ENCODE peak calls at places on chromosomes 2 and 18, in six cellular contexts. One of them, this sample, is unnamed.

GRCh38 chr2:237315881-237316225 is 98.1 kb downstream of the COL6A3 start:
- DNase-seq in GM12878: no peak
- DNase-seq in A549: no peak
- DNase-seq in K562: no peak
- DNase-seq in SK-N-SH: no peak
- DNase-seq in HepG2: peak
- DNase-seq in this sample: no peak

GRCh38 chr2:142961202-142961601 is 83.7 kb downstream of the KYNU start:
- DNase-seq in GM12878: no peak
- DNase-seq in A549: no peak
- DNase-seq in K562: no peak
- DNase-seq in SK-N-SH: no peak
- DNase-seq in HepG2: no peak
- DNase-seq in this sample: no peak

GRCh38 chr2:113218283-113219091 is 44.7 kb downstream of the PSD4 start:
- DNase-seq in GM12878: no peak
- DNase-seq in A549: peak
- DNase-seq in K562: no peak
- DNase-seq in SK-N-SH: no peak
- DNase-seq in HepG2: peak
- DNase-seq in this sample: no peak

GRCh38 chr2:167944825-167945659 is 302.4 kb downstream of the STK39 start:
- DNase-seq in GM12878: no peak
- DNase-seq in A549: no peak
- DNase-seq in K562: peak
- DNase-seq in SK-N-SH: no peak
- DNase-seq in HepG2: no peak
- DNase-seq in this sample: no peak

GRCh38 chr18:67199993-67200617 is 316.4 kb downstream of the DSEL start:
- DNase-seq in GM12878: peak
- DNase-seq in A549: peak
- DNase-seq in K562: peak
- DNase-seq in SK-N-SH: peak
- DNase-seq in HepG2: peak
- DNase-seq in this sample: no peak

GRCh38 chr18:50866765-50867164 is 12.2 kb upstream of the ME2 start:
- DNase-seq in GM12878: no peak
- DNase-seq in A549: no peak
- DNase-seq in K562: no peak
- DNase-seq in SK-N-SH: no peak
- DNase-seq in HepG2: no peak
- DNase-seq in this sample: no peak

GRCh38 chr2:67985586-67985985 is 77.2 kb downstream of the C1D start:
- DNase-seq in GM12878: no peak
- DNase-seq in A549: no peak
- DNase-seq in K562: no peak
- DNase-seq in SK-N-SH: no peak
- DNase-seq in HepG2: no peak
- DNase-seq in this sample: no peak

GRCh38 chr18:26545737-26546136 is 2.6 kb downstream of the KCTD1 start:
- DNase-seq in GM12878: no peak
- DNase-seq in A549: no peak
- DNase-seq in K562: no peak
- DNase-seq in SK-N-SH: no peak
- DNase-seq in HepG2: no peak
- DNase-seq in this sample: no peak

GRCh38 chr2:31204761-31205160 is 12.6 kb downstream of the CAPN14 start:
- DNase-seq in GM12878: no peak
- DNase-seq in A549: no peak
- DNase-seq in K562: no peak
- DNase-seq in SK-N-SH: no peak
- DNase-seq in HepG2: no peak
- DNase-seq in this sample: no peak

GRCh38 chr2:237733677-237734300 is 64.8 kb upstream of the RBM44 start:
- DNase-seq in GM12878: no peak
- DNase-seq in A549: no peak
- DNase-seq in K562: no peak
- DNase-seq in SK-N-SH: peak
- DNase-seq in HepG2: peak
- DNase-seq in this sample: no peak

GRCh38 chr2:6642011-6642410 is 223.7 kb downstream of the CMPK2 start:
- DNase-seq in GM12878: no peak
- DNase-seq in A549: no peak
- DNase-seq in K562: no peak
- DNase-seq in SK-N-SH: no peak
- DNase-seq in HepG2: no peak
- DNase-seq in this sample: no peak

GRCh38 chr2:98771264-98771663 is 40.3 kb upstream of the MGAT4A start:
- DNase-seq in GM12878: no peak
- DNase-seq in A549: no peak
- DNase-seq in K562: no peak
- DNase-seq in SK-N-SH: no peak
- DNase-seq in HepG2: no peak
- DNase-seq in this sample: no peak

GRCh38 chr2:203809084-203809521 is 58.5 kb upstream of the CTLA4 start:
- DNase-seq in GM12878: no peak
- DNase-seq in A549: no peak
- DNase-seq in K562: no peak
- DNase-seq in SK-N-SH: no peak
- DNase-seq in HepG2: no peak
- DNase-seq in this sample: no peak

GRCh38 chr2:37000988-37001556 is 34.7 kb upstream of the STRN start:
- DNase-seq in GM12878: no peak
- DNase-seq in A549: no peak
- DNase-seq in K562: no peak
- DNase-seq in SK-N-SH: no peak
- DNase-seq in HepG2: no peak
- DNase-seq in this sample: no peak

GRCh38 chr2:37011126-37011525 is 44.8 kb upstream of the STRN start:
- DNase-seq in GM12878: peak
- DNase-seq in A549: no peak
- DNase-seq in K562: no peak
- DNase-seq in SK-N-SH: no peak
- DNase-seq in HepG2: no peak
- DNase-seq in this sample: no peak

GRCh38 chr2:37000273-37000780 is 34.0 kb upstream of the STRN start:
- DNase-seq in GM12878: no peak
- DNase-seq in A549: no peak
- DNase-seq in K562: no peak
- DNase-seq in SK-N-SH: no peak
- DNase-seq in HepG2: no peak
- DNase-seq in this sample: no peak

DNA sequence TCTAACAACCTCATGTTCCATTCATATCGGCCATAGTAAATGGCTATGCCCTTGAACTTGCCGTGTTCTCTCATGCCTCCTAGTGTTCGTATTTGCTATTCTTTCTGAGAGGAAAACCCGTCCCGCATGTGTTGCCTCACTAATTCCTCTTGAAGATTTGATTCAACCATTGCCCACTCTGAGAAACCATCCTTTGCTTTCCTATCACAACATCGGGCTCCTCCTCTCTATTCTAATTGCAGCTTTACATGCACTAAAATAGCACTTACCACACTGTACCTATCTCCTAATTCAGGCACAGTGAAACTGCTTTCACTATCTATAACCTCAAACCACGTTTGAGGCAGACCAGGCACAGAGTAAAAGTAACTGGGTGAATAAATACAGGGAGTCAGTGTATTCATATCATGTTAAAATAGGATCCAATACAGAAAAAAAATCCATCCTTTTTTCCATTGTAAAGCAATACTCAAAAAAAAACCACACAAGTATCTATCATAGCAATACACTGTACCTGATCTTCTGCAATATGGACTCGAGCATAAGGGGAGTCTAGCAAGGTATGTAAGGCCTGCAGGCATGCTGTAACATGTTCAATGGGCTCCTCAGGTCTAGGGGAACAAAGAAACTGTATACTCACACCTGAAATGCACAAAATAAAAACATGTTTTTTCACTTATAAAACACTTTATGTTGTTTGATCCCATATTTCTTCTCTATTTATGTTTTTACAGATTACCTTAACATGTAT is 39.0 kb upstream of the STRN start:
- DNase-seq in GM12878: peak
- DNase-seq in A549: no peak
- DNase-seq in K562: peak
- DNase-seq in SK-N-SH: peak
- DNase-seq in HepG2: peak
- DNase-seq in this sample: peak
- TF ChIP-seq CHD2 in GM12878: no peak
- TF ChIP-seq CHD2 in A549: no peak
- TF ChIP-seq CHD2 in K562: no peak
- TF ChIP-seq CHD2 in SK-N-SH: no peak
- TF ChIP-seq CHD2 in HepG2: no peak
- TF ChIP-seq CHD2 in this sample: no peak

GRCh38 chr2:239738159-239738558 is 287.0 kb downstream of the NDUFA10 start:
- DNase-seq in GM12878: no peak
- DNase-seq in A549: no peak
- DNase-seq in K562: no peak
- DNase-seq in SK-N-SH: no peak
- DNase-seq in HepG2: no peak
- DNase-seq in this sample: no peak

GRCh38 chr2:239735829-239736357 is 289.2 kb downstream of the NDUFA10 start:
- DNase-seq in GM12878: no peak
- DNase-seq in A549: no peak
- DNase-seq in K562: no peak
- DNase-seq in SK-N-SH: no peak
- DNase-seq in HepG2: no peak
- DNase-seq in this sample: no peak

GRCh38 chr2:239736358-239737143 is 288.6 kb downstream of the NDUFA10 start:
- DNase-seq in GM12878: no peak
- DNase-seq in A549: no peak
- DNase-seq in K562: no peak
- DNase-seq in SK-N-SH: no peak
- DNase-seq in HepG2: no peak
- DNase-seq in this sample: no peak

GRCh38 chr2:239735131-239735828 is 289.9 kb downstream of the NDUFA10 start:
- DNase-seq in GM12878: no peak
- DNase-seq in A549: no peak
- DNase-seq in K562: peak
- DNase-seq in SK-N-SH: no peak
- DNase-seq in HepG2: peak
- DNase-seq in this sample: no peak

GRCh38 chr2:239737144-239737463 is 288.0 kb downstream of the NDUFA10 start:
- DNase-seq in GM12878: no peak
- DNase-seq in A549: no peak
- DNase-seq in K562: no peak
- DNase-seq in SK-N-SH: no peak
- DNase-seq in HepG2: no peak
- DNase-seq in this sample: no peak
- TF ChIP-seq CHD2 in GM12878: no peak
- TF ChIP-seq CHD2 in A549: no peak
- TF ChIP-seq CHD2 in K562: no peak
- TF ChIP-seq CHD2 in SK-N-SH: no peak
- TF ChIP-seq CHD2 in HepG2: no peak
- TF ChIP-seq CHD2 in this sample: no peak

GRCh38 chr2:171578156-171578803 is 56.0 kb downstream of the CYBRD1 start:
- DNase-seq in GM12878: no peak
- DNase-seq in A549: no peak
- DNase-seq in K562: peak
- DNase-seq in SK-N-SH: no peak
- DNase-seq in HepG2: no peak
- DNase-seq in this sample: no peak
- TF ChIP-seq CHD2 in GM12878: no peak
- TF ChIP-seq CHD2 in A549: no peak
- TF ChIP-seq CHD2 in K562: no peak
- TF ChIP-seq CHD2 in SK-N-SH: no peak
- TF ChIP-seq CHD2 in HepG2: no peak
- TF ChIP-seq CHD2 in this sample: no peak

GRCh38 chr2:121360566-121361300 is 75.7 kb upstream of the TFCP2L1 start:
- DNase-seq in GM12878: no peak
- DNase-seq in A549: peak
- DNase-seq in K562: no peak
- DNase-seq in SK-N-SH: no peak
- DNase-seq in HepG2: no peak
- DNase-seq in this sample: no peak
- TF ChIP-seq CHD2 in GM12878: no peak
- TF ChIP-seq CHD2 in A549: no peak
- TF ChIP-seq CHD2 in K562: no peak
- TF ChIP-seq CHD2 in SK-N-SH: no peak
- TF ChIP-seq CHD2 in HepG2: no peak
- TF ChIP-seq CHD2 in this sample: no peak

GRCh38 chr2:223042704-223043118 is 9.3 kb upstream of the KCNE4 start:
- DNase-seq in GM12878: no peak
- DNase-seq in A549: no peak
- DNase-seq in K562: peak
- DNase-seq in SK-N-SH: no peak
- DNase-seq in HepG2: no peak
- DNase-seq in this sample: no peak

GRCh38 chr2:223040527-223040926 is 11.5 kb upstream of the KCNE4 start:
- DNase-seq in GM12878: no peak
- DNase-seq in A549: no peak
- DNase-seq in K562: no peak
- DNase-seq in SK-N-SH: no peak
- DNase-seq in HepG2: no peak
- DNase-seq in this sample: no peak

GRCh38 chr2:223043164-223043941 is 8.6 kb upstream of the KCNE4 start:
- DNase-seq in GM12878: no peak
- DNase-seq in A549: no peak
- DNase-seq in K562: peak
- DNase-seq in SK-N-SH: no peak
- DNase-seq in HepG2: no peak
- DNase-seq in this sample: no peak

GRCh38 chr2:223042284-223042683 is 9.7 kb upstream of the KCNE4 start:
- DNase-seq in GM12878: no peak
- DNase-seq in A549: no peak
- DNase-seq in K562: no peak
- DNase-seq in SK-N-SH: no peak
- DNase-seq in HepG2: no peak
- DNase-seq in this sample: no peak

DNA sequence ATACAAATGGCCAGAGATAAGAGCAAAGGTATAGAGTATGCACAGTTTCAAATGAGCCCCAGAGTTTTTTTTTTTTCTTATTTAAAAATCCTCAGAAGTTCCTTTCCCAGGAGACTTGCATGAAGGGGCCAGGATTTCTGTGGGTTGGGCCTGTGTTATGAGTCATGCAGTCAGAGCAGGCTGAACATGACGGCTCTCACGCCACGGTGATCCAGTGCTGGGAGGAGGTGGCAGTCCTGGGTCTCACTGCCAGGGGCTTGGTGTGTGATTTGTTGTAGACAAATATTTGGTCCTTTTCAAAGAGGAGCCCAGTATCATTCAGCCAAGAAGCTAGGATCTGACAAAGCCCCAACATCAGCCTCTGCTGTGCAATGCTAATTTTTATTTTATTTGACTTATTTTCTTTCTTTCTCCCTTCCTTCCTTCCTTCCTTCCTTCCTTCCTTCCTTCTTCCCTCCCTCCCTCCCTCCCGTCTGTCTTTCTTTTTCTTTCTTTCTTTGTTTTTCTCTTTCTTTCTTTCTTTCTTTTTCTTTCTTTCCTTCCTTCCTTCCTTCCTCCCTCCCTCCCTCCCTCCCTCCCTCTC is 10.4 kb upstream of the KCNE4 start:
- DNase-seq in GM12878: no peak
- DNase-seq in A549: peak
- DNase-seq in K562: peak
- DNase-seq in SK-N-SH: no peak
- DNase-seq in HepG2: no peak
- DNase-seq in this sample: no peak
- TF ChIP-seq CHD2 in GM12878: no peak
- TF ChIP-seq CHD2 in A549: no peak
- TF ChIP-seq CHD2 in K562: no peak
- TF ChIP-seq CHD2 in SK-N-SH: no peak
- TF ChIP-seq CHD2 in HepG2: no peak
- TF ChIP-seq CHD2 in this sample: no peak

This sample was measured in H1.